ENCODE peak calls at places on chromosomes 2 and 18, in five cellular contexts. P is activated CD4-positive, alpha-beta memory T cell treated with anti-CD3 and anti-CD28 coated beads for 36 hours; S is T-helper 2 cell; O is cardiac fibroblast; M is NCI-H510A treated with DMSO at 0.1 percent for 48 hours. I is an unnamed sample.

GRCh38 chr2:194090251-194090905 is 1566.6 kb upstream of the SLC39A10 start:
- DNase-seq in P (no peak), S (no peak), O (no peak), M (no peak), I (no peak)

GRCh38 chr2:191677091-191677645 is 768 bp upstream of the NABP1 start:
- DNase-seq in P (peak; percentile 76), S (peak; percentile 22), O (peak; percentile 94), M (peak; percentile 65), I (peak; percentile 49)

GRCh38 chr2:24837996-24838513 is 44.8 kb downstream of the CENPO start:
- DNase-seq in P (no peak), S (no peak), O (no peak), M (no peak), I (no peak)

GRCh38 chr2:144924827-144925226 is 404.9 kb upstream of the ZEB2 start:
- DNase-seq in P (no peak), S (no peak), O (no peak), M (no peak), I (no peak)

GRCh38 chr18:44626807-44627206 is 53.9 kb upstream of the SETBP1 start:
- DNase-seq in P (no peak), S (no peak), O (no peak), M (no peak), I (no peak)

GRCh38 chr2:85655961-85656403 is 12.0 kb downstream of the SFTPB start:
- DNase-seq in P (no peak), S (no peak), O (no peak), M (no peak), I (no peak)

GRCh38 chr18:63322908-63323634 is 3.5 kb upstream of the BCL2 start:
- DNase-seq in P (peak; percentile 68), S (peak; percentile 33), O (peak; percentile 86), M (peak; percentile 97), I (peak; percentile 84)

GRCh38 chr18:58669731-58670379 is 1.4 kb upstream of the MALT1 start:
- DNase-seq in P (peak; percentile 58), S (no peak), O (no peak), M (peak; percentile 76), I (no peak)

GRCh38 chr2:27150639-27151230 is 1.9 kb downstream of the TCF23 start:
- DNase-seq in P (no peak), S (no peak), O (no peak), M (no peak), I (no peak)

GRCh38 chr2:118291481-118291880 is 203.2 kb downstream of the INSIG2 start:
- DNase-seq in P (no peak), S (no peak), O (no peak), M (no peak), I (no peak)

GRCh38 chr2:136235451-136236418 is 117.8 kb upstream of the CXCR4 start:
- DNase-seq in P (no peak), S (no peak), O (peak; percentile 42), M (no peak), I (no peak)

GRCh38 chr2:185360776-185361175 is 377.8 kb upstream of the FSIP2 start:
- DNase-seq in P (no peak), S (no peak), O (no peak), M (no peak), I (no peak)

GRCh38 chr2:13714466-13714865 is 918.1 kb upstream of the LRATD1 start:
- DNase-seq in P (no peak), S (no peak), O (no peak), M (no peak), I (no peak)

GRCh38 chr2:71669628-71670429 is 216.5 kb downstream of the DYSF start:
- DNase-seq in P (no peak), S (no peak), O (no peak), M (no peak), I (no peak)

GRCh38 chr2:133287709-133288108 is 280.6 kb downstream of the NCKAP5 start:
- DNase-seq in P (no peak), S (no peak), O (no peak), M (no peak), I (no peak)

GRCh38 chr2:74235041-74235440 is 36.6 kb downstream of the MTHFD2 start:
- DNase-seq in P (no peak), S (no peak), O (no peak), M (no peak), I (no peak)

GRCh38 chr2:169768262-169768995 is 30.2 kb upstream of the SSB start:
- DNase-seq in P (peak; percentile 44), S (peak; percentile 26), O (no peak), M (no peak), I (no peak)

GRCh38 chr18:79278896-79279295 is 116.8 kb upstream of the NFATC1 start:
- DNase-seq in P (no peak), S (no peak), O (no peak), M (no peak), I (no peak)

GRCh38 chr2:152223997-152224396 is 48.4 kb upstream of the STAM2 start:
- DNase-seq in P (no peak), S (no peak), O (peak; percentile 51), M (no peak), I (no peak)

GRCh38 chr2:177187631-177188312 is 24.8 kb upstream of the HNRNPA3 start:
- DNase-seq in P (no peak), S (no peak), O (peak; percentile 76), M (no peak), I (no peak)

GRCh38 chr18:23887493-23887892 is 127.1 kb upstream of the TTC39C start:
- DNase-seq in P (no peak), S (no peak), O (peak; percentile 73), M (peak; percentile 62), I (no peak)

GRCh38 chr2:229980440-229981184 is 58.3 kb downstream of the FBXO36 start:
- DNase-seq in P (peak; percentile 51), S (no peak), O (peak; percentile 81), M (no peak), I (peak; percentile 44)

I was measured in neural progenitor cell.